ENCODE peak calls at places on chromosomes 13 and 19, in eight cellular contexts. P, A, D, T, F, N, E and J are unnamed samples.

GRCh38 chr19:41702208-41702651 is 6.2 kb upstream of the CEACAM5 start:
- DNase-seq in P (no peak), A (no peak), D (no peak), T (no peak), F (no peak), N (no peak), E (no peak), J (no peak)

GRCh38 chr13:92769064-92769463 is 457.5 kb upstream of the GPC6 start:
- DNase-seq in P (no peak), A (no peak), D (no peak), T (no peak), F (no peak), N (no peak), E (no peak), J (no peak)

GRCh38 chr13:51759240-51759639 is 44.7 kb downstream of the DHRS12 start:
- DNase-seq in P (no peak), A (no peak), D (no peak), T (no peak), F (no peak), N (no peak), E (no peak), J (no peak)

GRCh38 chr13:29511439-29511814 is 84.1 kb downstream of the SLC7A1 start:
- DNase-seq in P (no peak), A (no peak), D (no peak), T (no peak), F (no peak), N (no peak), E (no peak), J (no peak)

GRCh38 chr13:34555988-34556387 is 386.1 kb upstream of the NBEA start:
- DNase-seq in P (no peak), A (peak; percentile 12), D (peak; percentile 39), T (no peak), F (no peak), N (no peak), E (no peak), J (no peak)

GRCh38 chr13:30564489-30564888 is 53.2 kb upstream of the USPL1 start:
- DNase-seq in P (no peak), A (no peak), D (no peak), T (no peak), F (no peak), N (no peak), E (no peak), J (no peak)

GRCh38 chr19:4380254-4380727 is 20.1 kb downstream of the SH3GL1 start:
- DNase-seq in P (no peak), A (no peak), D (no peak), T (peak; percentile 65), F (no peak), N (no peak), E (no peak), J (no peak)

GRCh38 chr19:19257836-19258588 is 15.1 kb downstream of the TM6SF2 start:
- DNase-seq in P (no peak), A (no peak), D (no peak), T (no peak), F (no peak), N (no peak), E (no peak), J (no peak)

GRCh38 chr13:23615677-23616076 is 45.5 kb downstream of the TNFRSF19 start:
- DNase-seq in P (no peak), A (peak; percentile 82), D (peak; percentile 95), T (no peak), F (no peak), N (no peak), E (no peak), J (no peak)

GRCh38 chr19:6737284-6737872 is at the start of gene GPR108:
- DNase-seq in P (peak; percentile 100), A (peak; percentile 100), D (peak; percentile 100), T (peak; percentile 99), F (peak; percentile 100), N (no peak), E (peak; percentile 94), J (peak; percentile 99)

GRCh38 chr13:105597573-105597972 is 937.9 kb downstream of the EFNB2 start:
- DNase-seq in P (no peak), A (no peak), D (no peak), T (no peak), F (no peak), N (no peak), E (no peak), J (no peak)

GRCh38 chr19:10431254-10431942 is 11.1 kb downstream of the PDE4A start:
- DNase-seq in P (no peak), A (no peak), D (no peak), T (peak; percentile 50), F (no peak), N (no peak), E (no peak), J (no peak)

GRCh38 chr13:108929532-108929931 is 300.1 kb downstream of the MYO16 start:
- DNase-seq in P (no peak), A (no peak), D (no peak), T (no peak), F (no peak), N (no peak), E (no peak), J (no peak)

GRCh38 chr13:71775946-71776345 is 91.1 kb downstream of the DACH1 start:
- DNase-seq in P (no peak), A (no peak), D (no peak), T (no peak), F (no peak), N (no peak), E (no peak), J (no peak)

GRCh38 chr19:2602391-2603181 is 99.9 kb downstream of the GNG7 start:
- DNase-seq in P (peak; percentile 45), A (peak; percentile 80), D (no peak), T (no peak), F (peak; percentile 93), N (no peak), E (no peak), J (peak; percentile 54)

GRCh38 chr13:27117947-27118346 is 53.7 kb downstream of the USP12 start:
- DNase-seq in P (no peak), A (no peak), D (no peak), T (no peak), F (no peak), N (no peak), E (no peak), J (no peak)

GRCh38 chr19:35154535-35155406 is at the start of gene FXYD5:
- DNase-seq in P (no peak), A (peak; percentile 72), D (no peak), T (peak; percentile 91), F (no peak), N (peak; percentile 51), E (peak; percentile 57), J (peak; percentile 68)

GRCh38 chr19:12828494-12828893 is 5.9 kb downstream of the RTBDN start:
- DNase-seq in P (no peak), A (peak; percentile 79), D (no peak), T (peak; percentile 67), F (no peak), N (no peak), E (peak; percentile 70), J (peak; percentile 69)

GRCh38 chr13:66994097-66994496 is 236.0 kb downstream of the PCDH9 start:
- DNase-seq in P (peak; percentile 84), A (peak; percentile 92), D (peak; percentile 36), T (peak; percentile 31), F (no peak), N (peak; percentile 8), E (peak; percentile 60), J (peak; percentile 75)

GRCh38 chr19:47735131-47735530 is 10.2 kb upstream of the NOP53 start:
- DNase-seq in P (no peak), A (peak; percentile 23), D (no peak), T (no peak), F (no peak), N (no peak), E (no peak), J (no peak)

GRCh38 chr13:86567119-86567518 is 767.9 kb upstream of the SLITRK6 start:
- DNase-seq in P (no peak), A (peak; percentile 36), D (no peak), T (no peak), F (no peak), N (no peak), E (peak; percentile 25), J (peak; percentile 10)

GRCh38 chr13:76594435-76594834 is 291.8 kb downstream of the KCTD12 start:
- DNase-seq in P (no peak), A (no peak), D (no peak), T (no peak), F (no peak), N (no peak), E (no peak), J (no peak)

GRCh38 chr19:2254052-2254872 is 2.0 kb downstream of the JSRP1 start:
- DNase-seq in P (no peak), A (peak; percentile 84), D (no peak), T (no peak), F (no peak), N (no peak), E (no peak), J (peak; percentile 71)

GRCh38 chr13:41268764-41269163 is 5.4 kb upstream of the MTRF1 start:
- DNase-seq in P (no peak), A (peak; percentile 59), D (no peak), T (no peak), F (peak; percentile 22), N (no peak), E (no peak), J (peak; percentile 3)